ENCODE peak calls at places on chromosomes 12 and 14, in nine cellular contexts. P, B, K, F, S, O, Y, J and E are unnamed samples.
A peak's percentile ranks its signal among the peaks of the same experiment; 100 is the strongest.

GRCh38 chr12:105765053-105766019 is 373.4 kb downstream of the NUAK1 start:
- DNase-seq in P (no peak), B (no peak), K (no peak), F (no peak), S (no peak), O (no peak), Y (no peak), J (no peak), E (no peak)

GRCh38 chr12:54298904-54299303 is 1.9 kb downstream of the NFE2 start:
- DNase-seq in P (no peak), B (no peak), K (no peak), F (no peak), S (no peak), O (no peak), Y (no peak), J (no peak), E (no peak)

GRCh38 chr14:51962678-51963077 is 26.7 kb upstream of the RTRAF start:
- DNase-seq in P (no peak), B (peak; percentile 13), K (no peak), F (no peak), S (no peak), O (no peak), Y (no peak), J (no peak), E (no peak)

GRCh38 chr14:77241955-77242354 is 29.1 kb downstream of the NGB start:
- DNase-seq in P (no peak), B (peak; percentile 2), K (no peak), F (no peak), S (no peak), O (no peak), Y (no peak), J (no peak), E (no peak)

GRCh38 chr14:64541261-64541970 is 875 bp downstream of the HSPA2 start:
- DNase-seq in P (no peak), B (no peak), K (no peak), F (peak; percentile 32), S (peak; percentile 40), O (no peak), Y (no peak), J (no peak), E (peak; percentile 69)

GRCh38 chr14:29926701-29927595 is 699 bp downstream of the PRKD1 start:
- DNase-seq in P (peak; percentile 48), B (peak; percentile 65), K (peak; percentile 73), F (peak; percentile 64), S (peak; percentile 68), O (peak; percentile 64), Y (no peak), J (peak; percentile 6), E (peak; percentile 75)

GRCh38 chr14:81519200-81519998 is 14.3 kb downstream of the SEL1L start:
- DNase-seq in P (no peak), B (peak; percentile 66), K (no peak), F (no peak), S (no peak), O (no peak), Y (no peak), J (no peak), E (no peak)

GRCh38 chr14:69342928-69343525 is 55.1 kb downstream of the ERH start:
- DNase-seq in P (no peak), B (no peak), K (no peak), F (no peak), S (peak; percentile 46), O (no peak), Y (no peak), J (no peak), E (no peak)

GRCh38 chr12:12872139-12872933 is 19.0 kb upstream of the GPRC5A start:
- DNase-seq in P (peak; percentile 56), B (peak; percentile 63), K (no peak), F (peak; percentile 92), S (no peak), O (peak; percentile 26), Y (no peak), J (peak; percentile 96), E (no peak)

GRCh38 chr14:44112774-44113460 is 394.2 kb downstream of the FSCB start:
- DNase-seq in P (no peak), B (peak; percentile 55), K (no peak), F (no peak), S (no peak), O (no peak), Y (no peak), J (no peak), E (no peak)

GRCh38 chr12:85392508-85392907 is 112.5 kb downstream of the ALX1 start:
- DNase-seq in P (no peak), B (no peak), K (no peak), F (no peak), S (no peak), O (no peak), Y (no peak), J (no peak), E (no peak)

GRCh38 chr12:115149279-115149678 is 465.3 kb upstream of the TBX3 start:
- DNase-seq in P (no peak), B (no peak), K (no peak), F (no peak), S (no peak), O (no peak), Y (no peak), J (no peak), E (no peak)

GRCh38 chr12:119259483-119259882 is 75.0 kb upstream of the CCDC60 start:
- DNase-seq in P (no peak), B (no peak), K (no peak), F (no peak), S (no peak), O (no peak), Y (no peak), J (no peak), E (no peak)

GRCh38 chr12:89352492-89353187 is at the start of gene DUSP6:
- DNase-seq in P (peak; percentile 98), B (peak; percentile 100), K (peak; percentile 100), F (peak; percentile 99), S (peak; percentile 89), O (peak; percentile 99), Y (peak; percentile 77), J (peak; percentile 93), E (peak; percentile 94)

GRCh38 chr12:60231301-60231700 is 635.5 kb downstream of the SLC16A7 start:
- DNase-seq in P (no peak), B (no peak), K (no peak), F (no peak), S (no peak), O (no peak), Y (no peak), J (no peak), E (no peak)

GRCh38 chr14:75422169-75422568 is 5.7 kb upstream of the JDP2 start:
- DNase-seq in P (no peak), B (no peak), K (no peak), F (peak; percentile 78), S (no peak), O (no peak), Y (no peak), J (no peak), E (no peak)

GRCh38 chr14:42353315-42353714 is 746.6 kb downstream of the LRFN5 start:
- DNase-seq in P (no peak), B (no peak), K (no peak), F (no peak), S (no peak), O (no peak), Y (no peak), J (no peak), E (no peak)

GRCh38 chr14:51295666-51296263 is 55.7 kb downstream of the TMX1 start:
- DNase-seq in P (no peak), B (no peak), K (no peak), F (no peak), S (no peak), O (no peak), Y (no peak), J (no peak), E (no peak)

GRCh38 chr14:33475623-33476022 is 475.3 kb downstream of the EGLN3 start:
- DNase-seq in P (no peak), B (peak; percentile 59), K (peak; percentile 78), F (peak; percentile 69), S (peak; percentile 30), O (peak; percentile 59), Y (no peak), J (peak; percentile 46), E (no peak)

GRCh38 chr12:127570793-127571360 is 696.1 kb upstream of the TMEM132C start:
- DNase-seq in P (no peak), B (no peak), K (no peak), F (no peak), S (no peak), O (peak; percentile 11), Y (no peak), J (no peak), E (no peak)

GRCh38 chr12:44227601-44228000 is 391.7 kb downstream of the TMEM117 start:
- DNase-seq in P (no peak), B (no peak), K (no peak), F (no peak), S (peak; percentile 18), O (no peak), Y (no peak), J (no peak), E (no peak)

GRCh38 chr12:124727244-124727673 is 136.4 kb downstream of the SCARB1 start:
- DNase-seq in P (peak; percentile 90), B (no peak), K (no peak), F (peak; percentile 77), S (peak; percentile 88), O (peak; percentile 76), Y (no peak), J (peak; percentile 86), E (peak; percentile 87)

GRCh38 chr14:87334997-87335675 is 657.8 kb downstream of the GALC start:
- DNase-seq in P (no peak), B (no peak), K (no peak), F (no peak), S (no peak), O (no peak), Y (no peak), J (no peak), E (no peak)

GRCh38 chr14:91744068-91744480 is 12.2 kb upstream of the CATSPERB start:
- DNase-seq in P (no peak), B (no peak), K (no peak), F (no peak), S (no peak), O (no peak), Y (no peak), J (no peak), E (no peak)

GRCh38 chr14:53893374-53893773 is 63.3 kb downstream of the BMP4 start:
- DNase-seq in P (no peak), B (no peak), K (no peak), F (no peak), S (no peak), O (no peak), Y (no peak), J (no peak), E (no peak)

GRCh38 chr14:33127531-33127930 is 188.9 kb downstream of the NPAS3 start:
- DNase-seq in P (no peak), B (no peak), K (no peak), F (peak; percentile 12), S (no peak), O (no peak), Y (no peak), J (no peak), E (no peak)